ENCODE peak calls at places on chromosomes 5 and 9, in five cellular contexts. Z is Calu3; T is activated CD8-positive, alpha-beta T cell treated with anti-CD3 and anti-CD28 coated beads for 36 hours; S is retinal pigment epithelial cell; O is heart left ventricle. U is an unnamed sample.

GRCh38 chr5:57900356-57900944 is 417.8 kb upstream of the ACTBL2 start:
- DNase-seq in Z (no peak), T (no peak), S (peak), O (no peak), U (no peak)

GRCh38 chr9:5110867-5111681 is 74.4 kb downstream of the INSL6 start:
- DNase-seq in Z (no peak), T (no peak), S (no peak), O (peak), U (no peak)

GRCh38 chr5:151448038-151448985 is 909 bp downstream of the SLC36A1 start:
- DNase-seq in Z (peak), T (peak), S (no peak), O (no peak), U (no peak)

GRCh38 chr9:115590016-115590415 is 472.1 kb upstream of the TNC start:
- DNase-seq in Z (peak), T (no peak), S (peak), O (no peak), U (peak)

GRCh38 chr5:132283423-132284043 is 10.7 kb upstream of the SLC22A4 start:
- DNase-seq in Z (peak), T (no peak), S (no peak), O (no peak), U (no peak)

GRCh38 chr5:31886206-31886605 is 247.3 kb downstream of the PDZD2 start:
- DNase-seq in Z (no peak), T (no peak), S (no peak), O (no peak), U (no peak)

GRCh38 chr5:142748568-142749249 is 21.5 kb upstream of the ARHGAP26 start:
- DNase-seq in Z (peak), T (peak), S (no peak), O (peak), U (no peak)

GRCh38 chr5:20972419-20972925 is 984.5 kb upstream of the CDH18 start:
- DNase-seq in Z (peak), T (no peak), S (no peak), O (peak), U (peak)

GRCh38 chr9:33164138-33164809 is 2.9 kb downstream of the B4GALT1 start:
- DNase-seq in Z (no peak), T (peak), S (no peak), O (no peak), U (no peak)

GRCh38 chr9:33167084-33167948 is at the start of gene B4GALT1:
- DNase-seq in Z (peak), T (peak), S (peak), O (peak), U (no peak)

GRCh38 chr9:33166263-33167083 is 663 bp downstream of the B4GALT1 start:
- DNase-seq in Z (no peak), T (peak), S (no peak), O (peak), U (no peak)

GRCh38 chr9:33163433-33164137 is 3.6 kb downstream of the B4GALT1 start:
- DNase-seq in Z (no peak), T (peak), S (no peak), O (no peak), U (no peak)

DNA sequence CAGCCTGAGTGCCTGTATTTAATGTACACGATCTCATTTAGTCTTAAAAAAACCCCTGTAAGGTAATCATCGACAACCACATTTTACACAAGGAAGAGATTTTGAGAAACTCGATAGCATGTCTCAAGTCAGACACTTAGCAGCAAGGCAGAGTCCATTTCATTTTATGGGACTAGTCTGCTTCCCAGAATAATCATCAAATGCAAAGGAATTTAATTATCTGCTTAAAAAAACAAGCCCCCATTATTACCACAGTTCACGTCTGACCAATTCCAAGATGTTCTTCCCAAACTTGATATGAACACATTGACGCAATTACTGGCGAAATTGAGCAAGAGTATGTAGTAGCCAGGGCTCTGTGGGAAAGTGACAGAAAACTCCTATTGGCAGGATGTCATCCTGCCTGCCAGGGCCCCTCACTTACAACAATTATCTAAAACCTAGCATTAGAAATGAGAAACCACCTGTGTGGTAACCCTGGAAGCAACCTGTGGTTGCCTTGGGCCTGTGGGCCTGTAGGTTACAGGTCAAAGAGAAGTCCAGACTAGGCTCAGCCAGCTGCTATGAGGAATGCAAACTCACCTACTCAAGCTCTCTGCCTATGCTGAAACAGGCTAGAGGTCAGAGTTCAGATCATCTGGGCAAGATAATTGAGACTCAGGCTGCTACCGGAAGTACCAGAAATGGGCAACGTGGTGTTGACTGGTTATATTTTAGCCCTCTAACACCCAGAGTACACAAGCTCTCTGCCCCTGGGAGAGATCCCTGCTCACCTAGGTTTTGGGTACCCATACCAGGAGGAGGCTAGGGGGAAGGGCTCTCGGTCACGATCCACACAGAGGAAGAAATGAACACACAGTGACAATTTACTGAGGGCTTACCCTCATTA is 1.6 kb downstream of the B4GALT1 start:
- DNase-seq in Z (no peak), T (peak), S (no peak), O (no peak), U (no peak)
- TF ChIP-seq CTCF in Z (no peak), T (no peak), S (no peak), O (no peak), U (no peak)

GRCh38 chr9:35967042-35967441 is 9.1 kb upstream of the OR2S2 start:
- DNase-seq in Z (no peak), T (no peak), S (no peak), O (no peak), U (no peak)
- TF ChIP-seq CTCF in Z (no peak), T (no peak), S (no peak), O (no peak), U (no peak)

GRCh38 chr5:10021248-10021647 is 228.4 kb downstream of the ATPSCKMT start:
- DNase-seq in Z (no peak), T (no peak), S (no peak), O (no peak), U (no peak)
- TF ChIP-seq CTCF in Z (no peak), T (no peak), S (peak), O (no peak), U (no peak)

GRCh38 chr9:131530930-131531832 is at the start of gene UCK1:
- DNase-seq in Z (peak), T (peak), S (peak), O (peak), U (no peak)
- TF ChIP-seq CTCF in Z (no peak), T (peak), S (no peak), O (peak), U (no peak)

GRCh38 chr9:3648266-3648665 is 122.5 kb upstream of the RFX3 start:
- DNase-seq in Z (no peak), T (no peak), S (no peak), O (no peak), U (no peak)

GRCh38 chr9:3650994-3651622 is 125.3 kb upstream of the RFX3 start:
- DNase-seq in Z (no peak), T (peak), S (no peak), O (no peak), U (no peak)

GRCh38 chr9:3646226-3646625 is 120.4 kb upstream of the RFX3 start:
- DNase-seq in Z (no peak), T (no peak), S (no peak), O (no peak), U (no peak)

GRCh38 chr9:3648722-3649121 is 122.9 kb upstream of the RFX3 start:
- DNase-seq in Z (no peak), T (no peak), S (no peak), O (no peak), U (no peak)

GRCh38 chr9:3647652-3648051 is 121.9 kb upstream of the RFX3 start:
- DNase-seq in Z (no peak), T (no peak), S (no peak), O (no peak), U (no peak)
- TF ChIP-seq CTCF in Z (no peak), T (no peak), S (peak), O (no peak), U (no peak)

DNA sequence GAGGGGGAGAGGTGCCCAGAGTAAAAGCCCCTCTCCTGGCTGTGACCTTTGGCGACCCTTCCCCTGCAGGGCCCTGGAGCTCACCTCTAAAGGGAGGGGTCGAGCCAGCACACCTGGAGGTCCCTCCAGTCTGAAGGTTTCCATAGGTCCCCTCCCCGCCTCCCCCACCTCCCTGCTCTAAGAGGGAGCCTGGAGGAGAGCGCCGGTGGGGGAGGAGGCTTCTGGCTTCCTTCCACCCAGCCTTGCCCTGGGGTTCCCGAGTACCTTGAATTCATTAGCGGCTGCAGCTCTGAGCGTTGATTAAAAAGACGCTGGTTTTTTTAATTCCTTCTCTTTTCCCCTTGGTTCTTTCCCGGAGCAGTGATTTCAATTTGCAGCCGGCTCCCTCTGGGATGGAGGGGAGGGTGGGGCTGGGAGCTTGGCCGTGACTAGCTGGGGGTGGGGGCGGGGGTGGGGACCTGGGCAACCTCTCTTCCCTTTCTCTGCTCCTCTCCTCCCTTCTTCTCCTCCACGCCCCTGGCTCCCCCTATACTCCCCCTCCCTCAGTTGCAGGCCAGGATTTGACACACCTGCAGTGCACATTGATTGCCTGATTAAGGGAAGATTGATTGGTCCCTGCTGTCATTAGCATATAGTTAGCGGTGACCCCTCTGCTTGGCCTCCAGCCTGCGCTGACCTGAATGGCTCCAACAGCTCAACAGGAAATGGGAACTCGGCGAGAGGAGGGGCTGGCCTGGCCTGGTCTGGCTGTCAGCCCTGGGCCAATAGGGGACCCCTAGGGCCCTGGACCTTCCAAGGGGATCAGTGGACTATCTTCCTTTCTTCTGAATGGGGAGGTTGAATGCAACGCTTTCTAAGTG is 67.5 kb upstream of the RAPGEF1 start:
- DNase-seq in Z (no peak), T (no peak), S (no peak), O (no peak), U (no peak)
- TF ChIP-seq CTCF in Z (no peak), T (no peak), S (no peak), O (no peak), U (no peak)

U was measured in kidney epithelial cell.